ENCODE peak calls at places on chromosome 15, in ten cellular contexts. One of them, this sample, is unnamed.
A peak's percentile ranks its signal among the peaks of the same experiment; 100 is the strongest.

GRCh38 chr15:71646767-71647478 is 163.4 kb upstream of the NR2E3 start:
- DNase-seq in OCI-LY7: no peak
- DNase-seq in AG08396: no peak
- DNase-seq in activated T-cell treated with anti-CD3 and anti-CD28 coated beads for 24 hours: no peak
- DNase-seq in G401: no peak
- DNase-seq in RPMI8226: no peak
- DNase-seq in EL: no peak
- DNase-seq in NCI-H187: no peak
- DNase-seq in Daoy: no peak
- DNase-seq in A172: no peak
- DNase-seq in this sample: no peak

GRCh38 chr15:82414536-82415191 is 15.0 kb upstream of the GOLGA6L9 start:
- DNase-seq in Daoy: no peak
- DNase-seq in activated T-cell treated with anti-CD3 and anti-CD28 coated beads for 24 hours: no peak
- DNase-seq in G401: no peak
- DNase-seq in EL: no peak
- DNase-seq in RPMI8226: no peak
- DNase-seq in A172: no peak
- DNase-seq in AG08396: no peak
- DNase-seq in OCI-LY7: no peak
- DNase-seq in NCI-H187: no peak
- DNase-seq in this sample: no peak

GRCh38 chr15:42088801-42089640 is 5.3 kb downstream of the PLA2G4D start:
- DNase-seq in Daoy: peak; percentile 66
- DNase-seq in G401: no peak
- DNase-seq in AG08396: no peak
- DNase-seq in RPMI8226: no peak
- DNase-seq in A172: no peak
- DNase-seq in EL: no peak
- DNase-seq in OCI-LY7: no peak
- DNase-seq in activated T-cell treated with anti-CD3 and anti-CD28 coated beads for 24 hours: no peak
- DNase-seq in NCI-H187: no peak
- DNase-seq in this sample: no peak

GRCh38 chr15:25989327-25989726 is 126.2 kb upstream of the ATP10A start:
- DNase-seq in NCI-H187: no peak
- DNase-seq in AG08396: no peak
- DNase-seq in A172: no peak
- DNase-seq in RPMI8226: peak; percentile 30
- DNase-seq in G401: no peak
- DNase-seq in OCI-LY7: no peak
- DNase-seq in Daoy: peak; percentile 15
- DNase-seq in EL: no peak
- DNase-seq in activated T-cell treated with anti-CD3 and anti-CD28 coated beads for 24 hours: no peak
- DNase-seq in this sample: no peak

GRCh38 chr15:41609123-41609522 is 50.1 kb downstream of the TYRO3 start:
- DNase-seq in AG08396: no peak
- DNase-seq in G401: no peak
- DNase-seq in Daoy: no peak
- DNase-seq in RPMI8226: no peak
- DNase-seq in NCI-H187: no peak
- DNase-seq in A172: no peak
- DNase-seq in OCI-LY7: no peak
- DNase-seq in activated T-cell treated with anti-CD3 and anti-CD28 coated beads for 24 hours: no peak
- DNase-seq in EL: no peak
- DNase-seq in this sample: no peak

GRCh38 chr15:98292442-98293240 is 332.1 kb downstream of the ARRDC4 start:
- DNase-seq in RPMI8226: peak; percentile 82
- DNase-seq in A172: peak; percentile 23
- DNase-seq in G401: peak; percentile 5
- DNase-seq in Daoy: peak; percentile 72
- DNase-seq in activated T-cell treated with anti-CD3 and anti-CD28 coated beads for 24 hours: peak; percentile 12
- DNase-seq in EL: peak; percentile 34
- DNase-seq in AG08396: peak; percentile 57
- DNase-seq in NCI-H187: no peak
- DNase-seq in OCI-LY7: peak; percentile 42
- DNase-seq in this sample: peak; percentile 64

GRCh38 chr15:87724330-87724729 is 532.2 kb downstream of the NTRK3 start:
- DNase-seq in NCI-H187: no peak
- DNase-seq in EL: no peak
- DNase-seq in G401: no peak
- DNase-seq in RPMI8226: no peak
- DNase-seq in activated T-cell treated with anti-CD3 and anti-CD28 coated beads for 24 hours: no peak
- DNase-seq in A172: no peak
- DNase-seq in Daoy: no peak
- DNase-seq in AG08396: no peak
- DNase-seq in OCI-LY7: no peak
- DNase-seq in this sample: no peak

GRCh38 chr15:69145694-69146492 is 14.5 kb upstream of the GLCE start:
- DNase-seq in activated T-cell treated with anti-CD3 and anti-CD28 coated beads for 24 hours: no peak
- DNase-seq in Daoy: no peak
- DNase-seq in RPMI8226: no peak
- DNase-seq in OCI-LY7: no peak
- DNase-seq in AG08396: no peak
- DNase-seq in EL: no peak
- DNase-seq in A172: no peak
- DNase-seq in G401: peak; percentile 56
- DNase-seq in NCI-H187: no peak
- DNase-seq in this sample: no peak

This sample was measured in MM.1S.